ENCODE peak calls at places on chromosomes 4 and X, in nine cellular contexts. J is HCT116, A is GM23338, X is GM23248, C is PC-3, Q is MM.1S, K is SK-N-SH, U is OCI-LY7, N is neural progenitor cell. L is an unnamed sample.

GRCh38 chr4:40571208-40571607 is 58.5 kb downstream of the RBM47 start:
- DNase-seq in J (no peak), A (no peak), X (no peak), C (peak; percentile 36), Q (no peak), K (no peak), U (no peak), N (no peak), L (no peak)

GRCh38 chr4:956531-957230 is 16.7 kb downstream of the DGKQ start:
- DNase-seq in J (no peak), A (no peak), X (no peak), C (no peak), Q (no peak), K (no peak), U (no peak), N (no peak), L (no peak)

GRCh38 chr4:146255874-146256273 is 41.5 kb downstream of the REELD1 start:
- DNase-seq in J (no peak), A (no peak), X (peak; percentile 80), C (peak; percentile 32), Q (no peak), K (no peak), U (no peak), N (no peak), L (no peak)

GRCh38 chrX:21151051-21151450 is 223.2 kb upstream of the CNKSR2 start:
- DNase-seq in J (no peak), A (no peak), X (no peak), C (no peak), Q (no peak), K (no peak), U (no peak), N (no peak), L (no peak)

GRCh38 chr4:172758586-172759340 is 409.8 kb upstream of the GALNT7 start:
- DNase-seq in J (no peak), A (no peak), X (peak; percentile 84), C (peak; percentile 83), Q (no peak), K (no peak), U (no peak), N (no peak), L (no peak)

GRCh38 chrX:19017271-19017670 is 33.4 kb upstream of the PHKA2 start:
- DNase-seq in J (no peak), A (peak; percentile 67), X (peak; percentile 44), C (peak; percentile 63), Q (no peak), K (peak; percentile 73), U (peak; percentile 8), N (peak; percentile 66), L (peak; percentile 28)

GRCh38 chrX:54481751-54482150 is 14.3 kb downstream of the FGD1 start:
- DNase-seq in J (no peak), A (peak; percentile 60), X (peak; percentile 14), C (no peak), Q (no peak), K (peak; percentile 51), U (peak; percentile 7), N (no peak), L (no peak)

GRCh38 chr4:23889368-23889767 is 479 bp downstream of the PPARGC1A start:
- DNase-seq in J (no peak), A (no peak), X (peak; percentile 15), C (no peak), Q (no peak), K (no peak), U (no peak), N (no peak), L (no peak)

GRCh38 chrX:132390817-132391216 is 98.0 kb downstream of the MBNL3 start:
- DNase-seq in J (no peak), A (no peak), X (no peak), C (no peak), Q (no peak), K (no peak), U (no peak), N (no peak), L (no peak)

GRCh38 chr4:151418385-151418784 is 9.4 kb downstream of the FHIP1A start:
- DNase-seq in J (peak; percentile 53), A (no peak), X (peak; percentile 86), C (peak; percentile 91), Q (no peak), K (no peak), U (no peak), N (no peak), L (peak; percentile 66)

GRCh38 chrX:42746606-42747005 is 31.4 kb downstream of the PPP1R2C start:
- DNase-seq in J (no peak), A (no peak), X (peak; percentile 23), C (no peak), Q (no peak), K (no peak), U (no peak), N (no peak), L (peak; percentile 19)

GRCh38 chrX:39327255-39327654 is 526.0 kb downstream of the MID1IP1 start:
- DNase-seq in J (no peak), A (no peak), X (no peak), C (no peak), Q (no peak), K (no peak), U (no peak), N (no peak), L (no peak)

GRCh38 chr4:135418353-135418752 is 1216.8 kb upstream of the PABPC4L start:
- DNase-seq in J (peak; percentile 37), A (peak; percentile 70), X (no peak), C (peak; percentile 37), Q (peak; percentile 22), K (peak; percentile 10), U (peak; percentile 0), N (peak; percentile 26), L (no peak)

GRCh38 chr4:34861661-34862060 is 1382.7 kb downstream of the ARAP2 start:
- DNase-seq in J (no peak), A (no peak), X (no peak), C (no peak), Q (no peak), K (no peak), U (no peak), N (no peak), L (no peak)

GRCh38 chr4:53816561-53816960 is 225.3 kb upstream of the LNX1 start:
- DNase-seq in J (no peak), A (no peak), X (no peak), C (no peak), Q (no peak), K (no peak), U (no peak), N (no peak), L (no peak)

GRCh38 chr4:79865253-79865652 is 207.8 kb downstream of the ANTXR2 start:
- DNase-seq in J (no peak), A (no peak), X (peak; percentile 67), C (peak; percentile 26), Q (no peak), K (no peak), U (no peak), N (no peak), L (no peak)

GRCh38 chrX:101191217-101191750 is 28.3 kb upstream of the DRP2 start:
- DNase-seq in J (no peak), A (peak; percentile 64), X (peak; percentile 36), C (no peak), Q (no peak), K (peak; percentile 14), U (no peak), N (peak; percentile 77), L (peak; percentile 39)

GRCh38 chrX:101195442-101196173 is 24.0 kb upstream of the DRP2 start:
- DNase-seq in J (no peak), A (no peak), X (no peak), C (no peak), Q (no peak), K (no peak), U (no peak), N (no peak), L (no peak)

DNA sequence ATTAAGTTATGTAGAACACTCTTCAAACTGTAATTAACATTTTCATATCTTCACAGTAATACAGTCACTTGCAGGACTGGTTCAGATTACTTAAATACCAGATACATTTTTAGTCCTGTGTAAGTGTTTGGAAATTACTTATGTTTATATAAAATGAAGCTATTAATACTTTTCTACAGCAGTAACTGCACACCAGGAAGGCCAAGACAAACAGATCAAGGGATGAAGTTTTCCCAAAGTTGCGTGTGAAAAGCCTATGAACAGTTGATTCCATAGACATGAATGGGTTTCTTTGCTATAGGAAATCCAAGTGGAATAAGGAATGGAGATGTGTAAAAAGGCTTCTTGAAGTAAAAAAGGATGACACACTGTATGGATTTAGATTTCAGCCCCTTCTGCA is 28.9 kb upstream of the DRP2 start:
- DNase-seq in J (no peak), A (no peak), X (no peak), C (no peak), Q (no peak), K (no peak), U (no peak), N (no peak), L (no peak)
- TF ChIP-seq EZH2phosphoT487 in J (no peak), A (no peak), X (no peak), C (no peak), Q (no peak), K (no peak), U (no peak), N (no peak), L (no peak)

GRCh38 chrX:11064851-11065600 is 46.1 kb upstream of the HCCS start:
- DNase-seq in J (no peak), A (no peak), X (peak; percentile 81), C (peak; percentile 48), Q (no peak), K (no peak), U (no peak), N (no peak), L (no peak)
- H3K27ac ChIP-seq in J (no peak overlapping the region), A (no peak overlapping the region), X (peak overlapping the region; percentile 86), C (no peak overlapping the region), Q (no peak overlapping the region), K (peak overlapping the region; percentile 71), U (no peak overlapping the region), N (no peak overlapping the region), L (peak overlapping the region; percentile 33)

DNA sequence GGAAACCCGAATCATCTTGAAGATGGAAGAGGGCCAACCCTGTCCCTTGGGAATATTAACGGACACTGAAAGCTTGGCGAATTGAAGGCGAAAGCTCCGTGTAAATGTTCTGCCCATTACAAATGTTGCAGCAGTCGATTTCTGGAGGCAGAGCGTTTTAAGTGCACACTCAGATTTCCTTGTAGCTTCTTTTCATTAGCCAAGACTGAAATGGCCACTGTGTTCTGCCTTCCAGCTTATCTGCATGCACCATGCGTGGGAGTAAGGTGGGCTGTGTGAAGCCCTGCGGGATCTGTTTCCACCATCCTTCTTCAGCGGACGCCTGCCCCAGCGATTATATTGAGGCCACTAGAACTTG is 1.3 kb downstream of the SMIM20 start:
- DNase-seq in J (no peak), A (no peak), X (no peak), C (no peak), Q (no peak), K (no peak), U (no peak), N (no peak), L (no peak)
- H3K79me2 ChIP-seq in J (peaks cover 41% of the 10 kb centered on the region), A (peaks cover 48% of the 10 kb centered on the region), X (peaks cover 39% of the 10 kb centered on the region), C (peaks cover 12% of the 10 kb centered on the region), Q (no peaks in the 10 kb centered on the region), K (peaks cover 29% of the 10 kb centered on the region), U (peaks cover 30% of the 10 kb centered on the region), N (peaks cover 47% of the 10 kb centered on the region), L (no peaks in the 10 kb centered on the region)

GRCh38 chr4:158172558-158173258 is at the start of gene GASK1B:
- DNase-seq in J (peak; percentile 49), A (peak; percentile 86), X (peak; percentile 75), C (peak; percentile 70), Q (peak; percentile 59), K (peak; percentile 47), U (peak; percentile 29), N (peak; percentile 49), L (peak; percentile 76)
- TF ChIP-seq EZH2phosphoT487 in J (no peak), A (no peak), X (no peak), C (no peak), Q (no peak), K (no peak), U (no peak), N (no peak), L (no peak)